ENCODE peak calls at places on chromosomes 7 and 10, in four cellular contexts. B is activated effector memory CD4-positive, alpha-beta T cell treated with anti-CD3 and anti-CD28 coated beads, Interleukin-2, amount 50 U/mL, for 16 hours; W is A549; N is retinal pigment epithelial cell. T is an unnamed sample.

GRCh38 chr10:18164771-18165361 is 24.6 kb downstream of the CACNB2 start:
- DNase-seq in B (no peak), W (no peak), N (no peak), T (no peak)

GRCh38 chr7:137625197-137625596 is 221.6 kb downstream of the DGKI start:
- DNase-seq in B (no peak), W (peak; percentile 9), N (no peak), T (no peak)

GRCh38 chr10:84540022-84540616 is 211.7 kb downstream of the CCSER2 start:
- DNase-seq in B (no peak), W (peak; percentile 48), N (no peak), T (no peak)

GRCh38 chr7:84073476-84073875 is 121.1 kb downstream of the SEMA3A start:
- DNase-seq in B (no peak), W (peak; percentile 16), N (no peak), T (no peak)

GRCh38 chr10:127151541-127151940 is 44.9 kb downstream of the INSYN2A start:
- DNase-seq in B (no peak), W (peak; percentile 42), N (no peak), T (no peak)

GRCh38 chr7:131546126-131546525 is 10.3 kb downstream of the PODXL start:
- DNase-seq in B (no peak), W (peak; percentile 14), N (no peak), T (no peak)

GRCh38 chr10:82190432-82191260 is 315.7 kb downstream of the NRG3 start:
- DNase-seq in B (no peak), W (no peak), N (no peak), T (peak; percentile 31)

GRCh38 chr10:114026189-114027040 is 17.3 kb upstream of the ADRB1 start:
- DNase-seq in B (no peak), W (peak; percentile 86), N (no peak), T (no peak)

GRCh38 chr10:101617102-101617823 is 29.1 kb downstream of the DPCD start:
- DNase-seq in B (no peak), W (no peak), N (no peak), T (no peak)

GRCh38 chr10:29648114-29648982 is 13.6 kb upstream of the SVIL start:
- DNase-seq in B (no peak), W (no peak), N (no peak), T (no peak)

GRCh38 chr7:90178592-90179279 is 24.5 kb downstream of the STEAP1 start:
- DNase-seq in B (no peak), W (peak; percentile 60), N (no peak), T (no peak)

T was measured in SK-N-DZ.